ENCODE peak calls at places on chromosomes 11 and 22, in six cellular contexts. H, Q, O, P, K and A are unnamed samples.

GRCh38 chr11:102583437-102583836 is 41.7 kb downstream of the MMP20 start:
- DNase-seq in H (no peak), Q (no peak), O (no peak), P (no peak), K (no peak), A (no peak)

GRCh38 chr22:43782448-43782847 is 29.7 kb downstream of the EFCAB6 start:
- DNase-seq in H (no peak), Q (no peak), O (no peak), P (no peak), K (no peak), A (no peak)

GRCh38 chr22:22074634-22075381 is 92.2 kb upstream of the TOP3B start:
- DNase-seq in H (no peak), Q (no peak), O (no peak), P (no peak), K (no peak), A (no peak)

GRCh38 chr11:110165039-110165438 is 71.8 kb downstream of the ZC3H12C start:
- DNase-seq in H (no peak), Q (no peak), O (no peak), P (no peak), K (no peak), A (no peak)

GRCh38 chr11:119094816-119095065 is 6.9 kb downstream of the DPAGT1 start:
- DNase-seq in H (peak; percentile 84), Q (peak; percentile 88), O (peak; percentile 81), P (peak; percentile 94), K (peak; percentile 94), A (peak; percentile 79)

GRCh38 chr11:12123799-12124198 is 13.4 kb downstream of the MICAL2 start:
- DNase-seq in H (no peak), Q (no peak), O (no peak), P (no peak), K (no peak), A (no peak)

GRCh38 chr11:3340025-3340424 is 38.9 kb downstream of the ZNF195 start:
- DNase-seq in H (no peak), Q (no peak), O (no peak), P (no peak), K (no peak), A (no peak)

GRCh38 chr11:62445314-62445740 is 26.5 kb downstream of the SCGB1A1 start:
- DNase-seq in H (no peak), Q (no peak), O (no peak), P (no peak), K (no peak), A (no peak)

GRCh38 chr22:40709752-40710413 is 30.6 kb downstream of the MCHR1 start:
- DNase-seq in H (no peak), Q (peak; percentile 35), O (no peak), P (no peak), K (no peak), A (no peak)

GRCh38 chr11:2311456-2312201 is 9.8 kb downstream of the TSPAN32 start:
- DNase-seq in H (no peak), Q (no peak), O (no peak), P (peak; percentile 57), K (peak; percentile 46), A (no peak)

GRCh38 chr11:59141673-59142460 is 789 bp upstream of the FAM111A start:
- DNase-seq in H (no peak), Q (no peak), O (no peak), P (no peak), K (no peak), A (no peak)

GRCh38 chr22:26259510-26259909 is 90.2 kb downstream of the SEZ6L start:
- DNase-seq in H (no peak), Q (no peak), O (peak; percentile 22), P (no peak), K (no peak), A (no peak)

GRCh38 chr11:10302744-10303557 is 1.9 kb upstream of the ADM start:
- DNase-seq in H (peak; percentile 54), Q (peak; percentile 88), O (peak; percentile 56), P (peak; percentile 96), K (peak; percentile 93), A (no peak)

GRCh38 chr11:120492486-120492885 is 19.1 kb upstream of the GRIK4 start:
- DNase-seq in H (no peak), Q (no peak), O (no peak), P (no peak), K (no peak), A (no peak)

GRCh38 chr11:117081908-117082307 is 16.3 kb downstream of the SIK3 start:
- DNase-seq in H (no peak), Q (no peak), O (no peak), P (no peak), K (no peak), A (no peak)
- TF ChIP-seq CTCF in H (no peak), Q (no peak), O (no peak), P (no peak), K (no peak), A (no peak)

GRCh38 chr11:67252831-67253239 is 13.4 kb upstream of the GRK2 start:
- DNase-seq in H (no peak), Q (peak; percentile 52), O (no peak), P (no peak), K (peak; percentile 64), A (no peak)
- TF ChIP-seq CTCF in H (peak; percentile 29), Q (peak; percentile 25), O (no peak), P (peak; percentile 21), K (no peak), A (peak; percentile 36)

GRCh38 chr11:112752563-112752962 is 208.7 kb upstream of the NCAM1 start:
- DNase-seq in H (no peak), Q (no peak), O (no peak), P (no peak), K (no peak), A (no peak)
- TF ChIP-seq CTCF in H (no peak), Q (no peak), O (no peak), P (no peak), K (no peak), A (no peak)

GRCh38 chr11:43951231-43951630 is 8.8 kb downstream of the C11orf96 start:
- DNase-seq in H (no peak), Q (no peak), O (no peak), P (no peak), K (no peak), A (no peak)
- TF ChIP-seq CTCF in H (no peak), Q (no peak), O (no peak), P (no peak), K (no peak), A (no peak)

GRCh38 chr11:114889464-114890065 is 211.2 kb downstream of the NXPE2 start:
- DNase-seq in H (no peak), Q (peak; percentile 40), O (no peak), P (no peak), K (no peak), A (no peak)

GRCh38 chr11:114891911-114892310 is 213.6 kb downstream of the NXPE2 start:
- DNase-seq in H (no peak), Q (no peak), O (no peak), P (no peak), K (no peak), A (no peak)

GRCh38 chr11:114890076-114890475 is 211.7 kb downstream of the NXPE2 start:
- DNase-seq in H (no peak), Q (no peak), O (no peak), P (no peak), K (no peak), A (no peak)

GRCh38 chr11:114893329-114893728 is 215.0 kb downstream of the NXPE2 start:
- DNase-seq in H (no peak), Q (no peak), O (no peak), P (no peak), K (no peak), A (no peak)

DNA sequence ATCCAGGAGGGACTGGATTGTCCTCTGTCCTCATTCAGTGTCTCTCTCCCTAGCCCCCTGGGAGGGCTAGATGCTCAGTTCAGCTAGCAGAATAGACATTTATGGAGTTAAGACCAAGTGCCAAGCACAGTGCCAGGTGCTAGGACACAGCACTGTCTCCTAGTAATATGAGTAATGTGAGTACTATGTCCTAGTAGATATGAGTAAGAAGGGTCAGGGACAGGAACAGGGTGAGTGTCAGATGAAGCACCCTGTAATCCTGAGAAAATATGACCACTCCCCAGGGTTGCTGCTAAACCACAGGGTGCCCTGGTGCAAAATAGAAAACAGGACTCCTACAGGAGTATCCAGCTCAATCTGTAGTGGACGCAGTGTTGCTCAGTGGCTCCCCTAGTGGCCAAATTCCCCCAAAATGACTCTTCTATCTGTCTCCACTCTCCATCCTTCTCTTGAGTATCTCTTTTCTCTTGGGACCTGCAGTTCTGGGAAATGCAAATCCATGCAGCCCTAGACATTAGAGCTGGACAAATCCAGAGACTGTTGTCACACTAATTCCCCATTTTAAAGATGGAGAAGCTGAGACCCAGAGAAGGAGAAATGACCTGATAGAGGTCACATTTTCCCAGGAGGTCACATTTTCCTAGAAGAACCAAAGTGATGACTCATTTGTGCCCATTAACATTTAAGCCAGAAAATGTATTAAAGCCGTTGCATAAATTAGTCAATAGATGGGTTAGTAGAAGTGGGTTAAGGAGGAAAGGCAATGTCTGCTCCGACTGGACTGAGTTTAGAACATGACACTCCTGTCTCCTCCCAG is 214.3 kb downstream of the NXPE2 start:
- DNase-seq in H (no peak), Q (no peak), O (peak; percentile 18), P (no peak), K (no peak), A (peak; percentile 12)
- TF ChIP-seq CTCF in H (peak; percentile 69), Q (peak; percentile 25), O (peak; percentile 26), P (peak; percentile 23), K (peak; percentile 22), A (peak; percentile 46)

DNA sequence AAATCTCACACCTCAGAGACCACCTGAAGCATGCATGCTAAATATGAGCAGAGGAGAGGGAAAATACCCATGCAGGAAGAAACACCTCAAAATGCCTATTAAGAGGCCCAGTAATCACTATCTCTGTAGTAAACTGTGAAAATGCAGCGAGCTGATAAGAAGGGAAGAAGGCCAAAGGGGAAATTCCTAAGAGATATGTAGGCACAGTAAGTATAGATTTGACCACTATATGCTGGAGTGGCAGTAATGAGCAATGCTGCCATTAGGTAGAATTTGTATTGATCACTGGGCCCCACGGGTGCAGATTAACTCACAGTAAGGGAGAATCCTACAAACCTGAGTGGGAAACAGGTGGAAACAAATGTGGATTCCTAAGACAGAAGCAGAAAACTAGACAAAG is 1813.1 kb upstream of the RAG2 start:
- DNase-seq in H (no peak), Q (no peak), O (no peak), P (no peak), K (no peak), A (no peak)
- TF ChIP-seq CTCF in H (no peak), Q (no peak), O (no peak), P (no peak), K (no peak), A (no peak)

GRCh38 chr11:79052539-79052938 is 388.3 kb downstream of the TENM4 start:
- DNase-seq in H (no peak), Q (no peak), O (no peak), P (no peak), K (no peak), A (no peak)
- TF ChIP-seq CTCF in H (peak; percentile 29), Q (no peak), O (no peak), P (no peak), K (no peak), A (peak; percentile 35)